ENCODE peak calls at places on chromosomes 13 and 19, in five cellular contexts. G, C, W, U and Z are unnamed samples.

GRCh38 chr19:44657211-44657921 is 13.7 kb downstream of the PVR start:
- DNase-seq in C (peak; percentile 61), W (no peak), G (peak; percentile 36), U (peak; percentile 83), Z (peak; percentile 60)

GRCh38 chr13:22846551-22846950 is 334.2 kb upstream of the SGCG start:
- DNase-seq in U (no peak), C (no peak), G (no peak), W (no peak), Z (no peak)

GRCh38 chr13:98537306-98537705 is 39.6 kb downstream of the STK24 start:
- DNase-seq in C (no peak), U (peak; percentile 38), G (no peak), W (no peak), Z (no peak)

GRCh38 chr19:20313894-20314293 is 146.9 kb downstream of the ZNF486 start:
- DNase-seq in U (no peak), C (no peak), G (no peak), W (no peak), Z (no peak)

GRCh38 chr19:23799321-23799720 is 40.6 kb upstream of the ZNF681 start:
- DNase-seq in G (no peak), C (no peak), U (no peak), W (no peak), Z (no peak)

GRCh38 chr19:42313096-42313839 is at the start of gene TMEM145:
- DNase-seq in G (no peak), C (peak; percentile 51), U (peak; percentile 84), W (no peak), Z (peak; percentile 47)

GRCh38 chr19:7475665-7476064 is 13.2 kb downstream of the PEX11G start:
- DNase-seq in G (no peak), C (no peak), W (no peak), U (no peak), Z (no peak)

GRCh38 chr13:113915786-113916329 is 52.0 kb upstream of the GAS6 start:
- DNase-seq in U (no peak), G (peak; percentile 12), W (no peak), C (no peak), Z (no peak)

GRCh38 chr19:3547301-3547731 is 8.3 kb downstream of the TEKTIP1 start:
- DNase-seq in U (no peak), G (no peak), C (no peak), W (no peak), Z (no peak)

GRCh38 chr19:898663-899062 is 5.4 kb downstream of the RNU6-9 start:
- DNase-seq in C (no peak), U (peak; percentile 81), W (no peak), G (no peak), Z (peak; percentile 52)
- H3K4me3 ChIP-seq in C (no peak overlapping the region), U (no peak overlapping the region), W (no peak overlapping the region), G (no peak overlapping the region), Z (no peak overlapping the region)

DNA sequence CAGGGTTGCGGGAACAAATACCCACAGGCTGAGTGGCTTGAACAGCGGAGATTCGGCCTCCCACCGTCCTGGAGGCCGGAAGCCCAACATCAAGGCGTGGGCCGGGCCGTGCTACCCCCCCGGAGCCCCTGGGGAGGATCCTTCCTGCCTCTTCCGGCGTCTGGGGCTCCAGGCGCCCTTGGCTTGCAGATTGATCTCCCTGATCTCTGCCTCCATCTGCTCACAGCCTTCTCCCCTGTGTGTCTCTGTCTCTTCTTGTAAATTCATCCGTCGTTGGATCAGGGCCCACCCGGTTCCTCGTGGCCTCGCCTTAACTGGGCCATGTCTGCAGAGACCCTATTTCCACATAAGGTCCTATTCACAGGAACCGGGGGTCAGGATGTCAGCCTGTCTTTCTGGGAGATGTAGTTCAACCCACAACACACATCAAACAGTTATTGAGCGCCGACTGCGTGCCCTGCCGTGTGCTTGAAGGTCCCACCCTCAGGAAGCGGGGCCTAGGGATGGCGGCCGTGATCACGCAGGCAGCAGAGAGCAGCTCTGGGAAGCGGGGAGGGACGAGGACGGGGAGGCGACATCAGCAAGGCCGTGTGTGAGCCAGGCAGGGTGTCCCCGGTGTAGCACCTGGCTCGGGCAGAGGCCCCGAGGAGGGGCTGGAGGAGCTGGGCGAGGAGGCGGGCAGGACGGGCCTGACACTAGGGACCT is 21.3 kb downstream of the HCN2 start:
- DNase-seq in C (no peak), U (peak; percentile 57), W (no peak), G (no peak), Z (peak; percentile 79)
- H3K4me1 ChIP-seq in C (peaks cover 5% of the 10 kb centered on the region), U (no peaks in the 10 kb centered on the region), W (no peaks in the 10 kb centered on the region), G (no peaks in the 10 kb centered on the region), Z (no peaks in the 10 kb centered on the region)

GRCh38 chr19:50333235-50333736 is 4.1 kb upstream of the KCNC3 start:
- DNase-seq in C (peak; percentile 94), U (peak; percentile 98), G (peak; percentile 90), W (peak; percentile 74), Z (peak; percentile 86)
- H3K4me3 ChIP-seq in C (no peak overlapping the region), U (peak overlapping the region; percentile 58), G (peak overlapping the region; percentile 65), W (peak overlapping the region; percentile 53), Z (peak overlapping the region; percentile 68)

GRCh38 chr19:12289790-12290065 is 5.0 kb downstream of the ZNF44 start:
- DNase-seq in W (no peak), U (no peak), G (no peak), C (no peak), Z (no peak)

GRCh38 chr19:12284226-12284625 is 10.5 kb downstream of the ZNF44 start:
- DNase-seq in C (no peak), W (no peak), U (no peak), G (no peak), Z (no peak)

GRCh38 chr19:12278713-12279112 is 16.0 kb downstream of the ZNF44 start:
- DNase-seq in W (no peak), U (no peak), C (no peak), G (no peak), Z (no peak)

GRCh38 chr19:12284631-12285030 is 10.1 kb downstream of the ZNF44 start:
- DNase-seq in U (peak; percentile 34), W (no peak), G (no peak), C (no peak), Z (no peak)
- H3K4me1 ChIP-seq in U (no peaks in the 10 kb centered on the region), W (peaks cover 4% of the 10 kb centered on the region), G (peaks cover 12% of the 10 kb centered on the region), C (no peaks in the 10 kb centered on the region), Z (peaks cover 14% of the 10 kb centered on the region)

GRCh38 chr13:27160657-27161174 is 10.9 kb downstream of the USP12 start:
- DNase-seq in G (no peak), W (no peak), C (no peak), U (no peak), Z (no peak)
- H3K4me3 ChIP-seq in G (no peak overlapping the region), W (no peak overlapping the region), C (no peak overlapping the region), U (no peak overlapping the region), Z (no peak overlapping the region)